ENCODE peak calls at places on chromosomes 4 and X, in five cellular contexts. S is heart right ventricle, Y is cardiac fibroblast, M is A172, N is choroid plexus epithelial cell. X is an unnamed sample.

GRCh38 chrX:22950278-22951266 is 49.2 kb upstream of the DDX53 start:
- DNase-seq in S (no peak), Y (peak; percentile 88), M (peak; percentile 96), N (peak; percentile 94), X (no peak)

GRCh38 chr4:127505203-127505602 is 127.6 kb upstream of the INTU start:
- DNase-seq in S (no peak), Y (peak; percentile 65), M (peak; percentile 16), N (peak; percentile 93), X (no peak)

GRCh38 chr4:139488442-139488841 is 34.5 kb downstream of the RAB33B start:
- DNase-seq in S (no peak), Y (no peak), M (no peak), N (no peak), X (no peak)

GRCh38 chr4:184255917-184256642 is 38.4 kb upstream of the ENPP6 start:
- DNase-seq in S (no peak), Y (no peak), M (no peak), N (no peak), X (no peak)

GRCh38 chr4:35802644-35803043 is 441.7 kb downstream of the ARAP2 start:
- DNase-seq in S (no peak), Y (no peak), M (no peak), N (no peak), X (peak; percentile 23)

GRCh38 chr4:163256680-163257343 is 75.6 kb downstream of the NPY1R start:
- DNase-seq in S (no peak), Y (no peak), M (no peak), N (no peak), X (no peak)

GRCh38 chr4:1241466-1241935 is 7.4 kb downstream of the CTBP1 start:
- DNase-seq in S (peak; percentile 11), Y (no peak), M (no peak), N (no peak), X (no peak)

GRCh38 chr4:15702941-15703403 is at the start of gene BST1:
- DNase-seq in S (peak; percentile 74), Y (peak; percentile 63), M (no peak), N (peak; percentile 71), X (peak; percentile 88)

GRCh38 chrX:69128573-69128972 is 36.7 kb downstream of the PJA1 start:
- DNase-seq in S (peak; percentile 38), Y (no peak), M (no peak), N (peak; percentile 22), X (peak; percentile 50)

GRCh38 chrX:49176421-49177326 is 5.0 kb downstream of the PLP2 start:
- DNase-seq in S (no peak), Y (no peak), M (no peak), N (no peak), X (no peak)

GRCh38 chr4:28822163-28822562 is 1898.0 kb upstream of the PCDH7 start:
- DNase-seq in S (no peak), Y (no peak), M (no peak), N (no peak), X (no peak)